ENCODE peak calls at places on chromosomes 6 and 20, in six cellular contexts. One of them, this sample, is unnamed.

GRCh38 chr6:26031595-26032386 is 55.4 kb upstream of the HFE start:
- DNase-seq in uterus: peak; percentile 78
- DNase-seq in fibroblast of lung: peak; percentile 98
- DNase-seq in cardiac fibroblast: peak; percentile 98
- DNase-seq in psoas muscle: peak; percentile 55
- DNase-seq in tibial nerve: peak; percentile 95
- DNase-seq in this sample: peak; percentile 93

GRCh38 chr20:2688041-2688591 is 4.5 kb upstream of the EBF4 start:
- DNase-seq in tibial nerve: peak; percentile 40
- DNase-seq in cardiac fibroblast: peak; percentile 64
- DNase-seq in fibroblast of lung: peak; percentile 16
- DNase-seq in psoas muscle: peak; percentile 34
- DNase-seq in uterus: peak; percentile 35
- DNase-seq in this sample: no peak

GRCh38 chr20:60000271-60001026 is 42.2 kb downstream of the CDH26 start:
- DNase-seq in psoas muscle: no peak
- DNase-seq in tibial nerve: no peak
- DNase-seq in uterus: no peak
- DNase-seq in cardiac fibroblast: no peak
- DNase-seq in fibroblast of lung: no peak
- DNase-seq in this sample: no peak

GRCh38 chr6:17394192-17394611 is 807 bp downstream of the CAP2 start:
- DNase-seq in cardiac fibroblast: peak; percentile 50
- DNase-seq in tibial nerve: peak; percentile 10
- DNase-seq in fibroblast of lung: peak; percentile 85
- DNase-seq in psoas muscle: peak; percentile 58
- DNase-seq in uterus: peak; percentile 50
- DNase-seq in this sample: peak; percentile 80

GRCh38 chr6:18242062-18242851 is 22.1 kb downstream of the DEK start:
- DNase-seq in uterus: no peak
- DNase-seq in tibial nerve: no peak
- DNase-seq in psoas muscle: no peak
- DNase-seq in fibroblast of lung: peak; percentile 80
- DNase-seq in cardiac fibroblast: peak; percentile 96
- DNase-seq in this sample: peak; percentile 88

GRCh38 chr20:50467618-50468373 is 42.4 kb upstream of the PTPN1 start:
- DNase-seq in psoas muscle: peak; percentile 28
- DNase-seq in fibroblast of lung: peak; percentile 55
- DNase-seq in tibial nerve: no peak
- DNase-seq in cardiac fibroblast: peak; percentile 66
- DNase-seq in uterus: peak; percentile 32
- DNase-seq in this sample: peak; percentile 51

GRCh38 chr6:22530506-22530905 is 38.9 kb upstream of the HDGFL1 start:
- DNase-seq in tibial nerve: no peak
- DNase-seq in cardiac fibroblast: no peak
- DNase-seq in uterus: no peak
- DNase-seq in fibroblast of lung: no peak
- DNase-seq in psoas muscle: no peak
- DNase-seq in this sample: no peak

GRCh38 chr20:62236200-62236599 is 2.1 kb upstream of the OSBPL2 start:
- DNase-seq in cardiac fibroblast: no peak
- DNase-seq in psoas muscle: no peak
- DNase-seq in uterus: no peak
- DNase-seq in tibial nerve: no peak
- DNase-seq in fibroblast of lung: no peak
- DNase-seq in this sample: no peak

GRCh38 chr20:5652626-5653573 is 97.3 kb upstream of the SHLD1 start:
- DNase-seq in fibroblast of lung: peak; percentile 94
- DNase-seq in psoas muscle: no peak
- DNase-seq in uterus: no peak
- DNase-seq in tibial nerve: no peak
- DNase-seq in cardiac fibroblast: peak; percentile 88
- DNase-seq in this sample: peak; percentile 20

GRCh38 chr6:115932481-115932880 is 128.2 kb downstream of the FRK start:
- DNase-seq in psoas muscle: no peak
- DNase-seq in cardiac fibroblast: peak; percentile 5
- DNase-seq in fibroblast of lung: peak; percentile 54
- DNase-seq in uterus: no peak
- DNase-seq in tibial nerve: no peak
- DNase-seq in this sample: no peak

GRCh38 chr6:153172815-153173214 is 41.7 kb upstream of the RGS17 start:
- DNase-seq in tibial nerve: no peak
- DNase-seq in uterus: no peak
- DNase-seq in fibroblast of lung: no peak
- DNase-seq in psoas muscle: no peak
- DNase-seq in cardiac fibroblast: no peak
- DNase-seq in this sample: no peak

GRCh38 chr20:63828124-63828523 is 2.9 kb downstream of the ZBTB46 start:
- DNase-seq in cardiac fibroblast: no peak
- DNase-seq in uterus: no peak
- DNase-seq in tibial nerve: no peak
- DNase-seq in fibroblast of lung: no peak
- DNase-seq in psoas muscle: no peak
- DNase-seq in this sample: no peak

GRCh38 chr20:54339093-54339492 is 131.2 kb downstream of the PFDN4 start:
- DNase-seq in tibial nerve: no peak
- DNase-seq in fibroblast of lung: no peak
- DNase-seq in cardiac fibroblast: peak; percentile 9
- DNase-seq in psoas muscle: no peak
- DNase-seq in uterus: no peak
- DNase-seq in this sample: no peak

GRCh38 chr6:148814869-148815268 is 68.0 kb downstream of the UST start:
- DNase-seq in cardiac fibroblast: no peak
- DNase-seq in fibroblast of lung: no peak
- DNase-seq in tibial nerve: no peak
- DNase-seq in uterus: no peak
- DNase-seq in psoas muscle: no peak
- DNase-seq in this sample: no peak

GRCh38 chr6:75351570-75351969 is 67.0 kb upstream of the TMEM30A start:
- DNase-seq in psoas muscle: no peak
- DNase-seq in tibial nerve: no peak
- DNase-seq in cardiac fibroblast: no peak
- DNase-seq in fibroblast of lung: no peak
- DNase-seq in uterus: no peak
- DNase-seq in this sample: no peak

GRCh38 chr6:15329154-15329781 is 83.4 kb downstream of the JARID2 start:
- DNase-seq in fibroblast of lung: peak; percentile 96
- DNase-seq in tibial nerve: no peak
- DNase-seq in cardiac fibroblast: peak; percentile 98
- DNase-seq in uterus: no peak
- DNase-seq in psoas muscle: no peak
- DNase-seq in this sample: peak; percentile 95

GRCh38 chr20:45629496-45630100 is at the start of gene WFDC10A:
- DNase-seq in tibial nerve: peak; percentile 10
- DNase-seq in psoas muscle: no peak
- DNase-seq in uterus: no peak
- DNase-seq in cardiac fibroblast: peak; percentile 64
- DNase-seq in fibroblast of lung: peak; percentile 47
- DNase-seq in this sample: peak; percentile 44

GRCh38 chr6:89932245-89932802 is 38.1 kb downstream of the GJA10 start:
- DNase-seq in psoas muscle: no peak
- DNase-seq in tibial nerve: no peak
- DNase-seq in uterus: no peak
- DNase-seq in fibroblast of lung: no peak
- DNase-seq in cardiac fibroblast: no peak
- DNase-seq in this sample: no peak

GRCh38 chr6:129872591-129872990 is 11.5 kb upstream of the TMEM244 start:
- DNase-seq in cardiac fibroblast: no peak
- DNase-seq in psoas muscle: no peak
- DNase-seq in tibial nerve: no peak
- DNase-seq in fibroblast of lung: no peak
- DNase-seq in uterus: no peak
- DNase-seq in this sample: no peak

GRCh38 chr6:169962604-169963469 is 211.4 kb downstream of the ERMARD start:
- DNase-seq in tibial nerve: no peak
- DNase-seq in fibroblast of lung: no peak
- DNase-seq in psoas muscle: no peak
- DNase-seq in uterus: no peak
- DNase-seq in cardiac fibroblast: no peak
- DNase-seq in this sample: no peak

GRCh38 chr20:25149986-25150385 is 45.5 kb upstream of the ENTPD6 start:
- DNase-seq in tibial nerve: no peak
- DNase-seq in uterus: no peak
- DNase-seq in psoas muscle: no peak
- DNase-seq in fibroblast of lung: peak; percentile 6
- DNase-seq in cardiac fibroblast: no peak
- DNase-seq in this sample: no peak

GRCh38 chr20:33668087-33668790 is 1.5 kb downstream of the ACTL10 start:
- DNase-seq in psoas muscle: no peak
- DNase-seq in fibroblast of lung: no peak
- DNase-seq in tibial nerve: peak; percentile 59
- DNase-seq in cardiac fibroblast: no peak
- DNase-seq in uterus: peak; percentile 83
- DNase-seq in this sample: no peak

GRCh38 chr20:2507875-2508630 is 662 bp downstream of the ZNF343 start:
- DNase-seq in psoas muscle: peak; percentile 16
- DNase-seq in tibial nerve: no peak
- DNase-seq in fibroblast of lung: no peak
- DNase-seq in cardiac fibroblast: peak; percentile 55
- DNase-seq in uterus: no peak
- DNase-seq in this sample: peak; percentile 63

GRCh38 chr20:40860487-40860902 is 168.1 kb upstream of the TOP1 start:
- DNase-seq in fibroblast of lung: peak; percentile 86
- DNase-seq in tibial nerve: no peak
- DNase-seq in psoas muscle: no peak
- DNase-seq in cardiac fibroblast: peak; percentile 53
- DNase-seq in uterus: no peak
- DNase-seq in this sample: peak; percentile 58

GRCh38 chr20:63473555-63474449 is 1.3 kb upstream of the KCNQ2 start:
- DNase-seq in psoas muscle: no peak
- DNase-seq in uterus: no peak
- DNase-seq in tibial nerve: no peak
- DNase-seq in fibroblast of lung: no peak
- DNase-seq in cardiac fibroblast: no peak
- DNase-seq in this sample: no peak

DNA sequence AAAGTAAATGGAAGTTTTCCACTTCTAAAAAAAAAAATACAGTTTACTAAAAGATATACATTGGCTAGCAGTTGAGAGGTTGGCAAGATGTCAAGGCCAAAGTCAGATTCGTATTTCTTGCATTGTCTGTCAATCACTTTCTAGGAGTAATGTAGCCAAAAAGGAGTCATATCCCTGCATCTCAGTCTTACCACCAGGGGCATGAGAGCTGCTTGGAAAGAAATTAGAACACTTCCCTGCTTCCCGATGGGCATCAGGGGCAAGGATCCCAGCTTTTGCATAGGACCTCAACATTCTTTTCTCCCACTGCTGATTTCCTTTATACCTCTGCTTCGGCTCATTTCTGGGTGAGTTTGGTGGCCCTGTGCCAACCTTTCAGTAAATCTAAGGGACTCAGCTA is 581.0 kb upstream of the MAP3K7 start:
- DNase-seq in uterus: no peak
- DNase-seq in cardiac fibroblast: no peak
- DNase-seq in psoas muscle: no peak
- DNase-seq in fibroblast of lung: no peak
- DNase-seq in tibial nerve: no peak
- DNase-seq in this sample: no peak
- TF ChIP-seq CTCF in uterus: no peak
- TF ChIP-seq CTCF in cardiac fibroblast: no peak
- TF ChIP-seq CTCF in psoas muscle: no peak
- TF ChIP-seq CTCF in fibroblast of lung: peak; percentile 52
- TF ChIP-seq CTCF in tibial nerve: no peak
- TF ChIP-seq CTCF in this sample: no peak

DNA sequence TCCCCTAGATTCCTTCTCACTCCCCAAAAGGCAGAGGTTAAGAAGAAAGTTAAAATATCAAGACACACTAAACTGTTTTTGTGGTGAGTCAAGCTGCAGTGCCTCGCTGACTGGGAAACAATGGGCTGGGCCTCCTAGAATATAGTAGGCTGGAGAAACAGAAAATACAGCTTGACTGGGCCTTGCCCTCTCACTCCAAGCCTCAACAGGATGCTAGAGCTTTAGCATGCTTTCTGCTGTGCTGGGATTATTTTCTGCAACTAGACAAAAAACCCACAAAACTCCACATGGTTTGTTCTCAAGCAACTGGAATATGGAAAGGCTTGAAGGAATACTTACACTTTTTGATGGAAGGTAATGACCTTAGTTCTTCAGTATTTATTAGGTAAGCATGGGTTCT is 27.9 kb downstream of the FOXO3 start:
- DNase-seq in tibial nerve: no peak
- DNase-seq in uterus: no peak
- DNase-seq in fibroblast of lung: peak; percentile 76
- DNase-seq in psoas muscle: no peak
- DNase-seq in cardiac fibroblast: peak; percentile 83
- DNase-seq in this sample: peak; percentile 55
- H3K4me3 ChIP-seq in tibial nerve: no peak overlapping the region
- H3K4me3 ChIP-seq in uterus: no peak overlapping the region
- H3K4me3 ChIP-seq in fibroblast of lung: no peak overlapping the region
- H3K4me3 ChIP-seq in psoas muscle: peak overlapping the region; percentile 23
- H3K4me3 ChIP-seq in cardiac fibroblast: no peak overlapping the region
- H3K4me3 ChIP-seq in this sample: no peak overlapping the region

GRCh38 chr6:161103475-161103874 is 111.9 kb downstream of the MAP3K4 start:
- DNase-seq in tibial nerve: no peak
- DNase-seq in psoas muscle: no peak
- DNase-seq in fibroblast of lung: no peak
- DNase-seq in uterus: no peak
- DNase-seq in cardiac fibroblast: no peak
- DNase-seq in this sample: no peak

GRCh38 chr6:161095916-161096315 is 104.3 kb downstream of the MAP3K4 start:
- DNase-seq in tibial nerve: no peak
- DNase-seq in uterus: no peak
- DNase-seq in cardiac fibroblast: no peak
- DNase-seq in fibroblast of lung: no peak
- DNase-seq in psoas muscle: no peak
- DNase-seq in this sample: no peak

GRCh38 chr6:161101517-161101916 is 109.9 kb downstream of the MAP3K4 start:
- DNase-seq in fibroblast of lung: no peak
- DNase-seq in tibial nerve: no peak
- DNase-seq in psoas muscle: no peak
- DNase-seq in cardiac fibroblast: peak; percentile 8
- DNase-seq in uterus: no peak
- DNase-seq in this sample: no peak

GRCh38 chr6:161104966-161105365 is 113.4 kb downstream of the MAP3K4 start:
- DNase-seq in psoas muscle: no peak
- DNase-seq in fibroblast of lung: peak; percentile 63
- DNase-seq in tibial nerve: no peak
- DNase-seq in cardiac fibroblast: peak; percentile 29
- DNase-seq in uterus: no peak
- DNase-seq in this sample: peak; percentile 61

DNA sequence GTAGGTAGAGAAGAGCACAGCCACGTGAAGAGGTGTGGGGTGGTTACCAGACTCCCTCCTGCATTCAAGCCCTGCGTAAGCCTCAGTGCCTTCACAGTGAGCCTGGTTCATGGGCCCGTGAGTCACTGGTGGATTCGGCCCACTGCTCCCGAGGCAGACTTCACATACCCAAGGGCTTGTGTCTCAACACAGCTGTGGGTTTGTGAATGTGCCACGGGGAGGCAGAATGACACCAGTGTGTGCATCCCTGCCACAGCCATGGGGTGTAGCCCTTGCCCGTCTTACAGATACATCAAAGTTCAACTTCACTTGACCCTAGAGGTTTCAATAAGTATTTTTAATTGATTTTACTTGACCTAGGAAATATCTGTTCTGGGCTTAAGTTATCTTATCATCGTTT is 108.5 kb downstream of the MAP3K4 start:
- DNase-seq in tibial nerve: no peak
- DNase-seq in fibroblast of lung: no peak
- DNase-seq in psoas muscle: no peak
- DNase-seq in cardiac fibroblast: no peak
- DNase-seq in uterus: no peak
- DNase-seq in this sample: no peak
- TF ChIP-seq CTCF in tibial nerve: no peak
- TF ChIP-seq CTCF in fibroblast of lung: no peak
- TF ChIP-seq CTCF in psoas muscle: no peak
- TF ChIP-seq CTCF in cardiac fibroblast: no peak
- TF ChIP-seq CTCF in uterus: no peak
- TF ChIP-seq CTCF in this sample: peak; percentile 12

GRCh38 chr6:31116661-31117385 is 2.2 kb downstream of the PSORS1C1 start:
- DNase-seq in tibial nerve: peak; percentile 23
- DNase-seq in cardiac fibroblast: peak; percentile 34
- DNase-seq in fibroblast of lung: no peak
- DNase-seq in uterus: peak; percentile 49
- DNase-seq in psoas muscle: peak; percentile 45
- DNase-seq in this sample: peak; percentile 61
- H3K4me3 ChIP-seq in tibial nerve: peak overlapping the region; percentile 28
- H3K4me3 ChIP-seq in cardiac fibroblast: peak overlapping the region; percentile 1
- H3K4me3 ChIP-seq in fibroblast of lung: no peak overlapping the region
- H3K4me3 ChIP-seq in uterus: peak overlapping the region; percentile 22
- H3K4me3 ChIP-seq in psoas muscle: no peak overlapping the region
- H3K4me3 ChIP-seq in this sample: peak overlapping the region; percentile 35